ENCODE peak calls at places on chromosomes 6 and 20, in ten cellular contexts. D, Z, B, T, C, U, G, X, Q and H are unnamed samples.

GRCh38 chr6:12296255-12296573 is 6.1 kb downstream of the EDN1 start:
- DNase-seq in D (peak; percentile 44), Z (peak; percentile 95), B (peak; percentile 92), T (peak; percentile 75), C (peak; percentile 91), U (no peak), G (peak; percentile 69), X (no peak), Q (no peak), H (no peak)

GRCh38 chr6:168190646-168191443 is 111.8 kb upstream of the FRMD1 start:
- DNase-seq in D (peak; percentile 10), Z (no peak), B (peak; percentile 39), T (peak; percentile 34), C (no peak), U (no peak), G (no peak), X (peak; percentile 64), Q (no peak), H (no peak)

GRCh38 chr6:92479821-92480220 is 939.5 kb downstream of the EPHA7 start:
- DNase-seq in D (no peak), Z (no peak), B (no peak), T (no peak), C (no peak), U (no peak), G (no peak), X (no peak), Q (no peak), H (no peak)

GRCh38 chr6:78614961-78615360 is 252.4 kb upstream of the IRAK1BP1 start:
- DNase-seq in D (no peak), Z (no peak), B (no peak), T (no peak), C (no peak), U (no peak), G (no peak), X (no peak), Q (no peak), H (no peak)

GRCh38 chr6:37547564-37548061 is 47.9 kb upstream of the CCDC167 start:
- DNase-seq in D (no peak), Z (peak; percentile 53), B (no peak), T (peak; percentile 76), C (peak; percentile 66), U (no peak), G (no peak), X (no peak), Q (no peak), H (peak; percentile 82)

GRCh38 chr6:89585156-89585555 is 53.4 kb downstream of the LYRM2 start:
- DNase-seq in D (no peak), Z (peak; percentile 14), B (no peak), T (no peak), C (no peak), U (no peak), G (no peak), X (no peak), Q (no peak), H (no peak)

GRCh38 chr6:75272145-75272840 is 12.3 kb downstream of the TMEM30A start:
- DNase-seq in D (no peak), Z (peak; percentile 26), B (no peak), T (no peak), C (no peak), U (no peak), G (no peak), X (no peak), Q (no peak), H (no peak)

GRCh38 chr6:96923871-96924493 is 546 bp upstream of the KLHL32 start:
- DNase-seq in D (no peak), Z (peak; percentile 3), B (no peak), T (no peak), C (no peak), U (no peak), G (no peak), X (no peak), Q (no peak), H (no peak)

DNA sequence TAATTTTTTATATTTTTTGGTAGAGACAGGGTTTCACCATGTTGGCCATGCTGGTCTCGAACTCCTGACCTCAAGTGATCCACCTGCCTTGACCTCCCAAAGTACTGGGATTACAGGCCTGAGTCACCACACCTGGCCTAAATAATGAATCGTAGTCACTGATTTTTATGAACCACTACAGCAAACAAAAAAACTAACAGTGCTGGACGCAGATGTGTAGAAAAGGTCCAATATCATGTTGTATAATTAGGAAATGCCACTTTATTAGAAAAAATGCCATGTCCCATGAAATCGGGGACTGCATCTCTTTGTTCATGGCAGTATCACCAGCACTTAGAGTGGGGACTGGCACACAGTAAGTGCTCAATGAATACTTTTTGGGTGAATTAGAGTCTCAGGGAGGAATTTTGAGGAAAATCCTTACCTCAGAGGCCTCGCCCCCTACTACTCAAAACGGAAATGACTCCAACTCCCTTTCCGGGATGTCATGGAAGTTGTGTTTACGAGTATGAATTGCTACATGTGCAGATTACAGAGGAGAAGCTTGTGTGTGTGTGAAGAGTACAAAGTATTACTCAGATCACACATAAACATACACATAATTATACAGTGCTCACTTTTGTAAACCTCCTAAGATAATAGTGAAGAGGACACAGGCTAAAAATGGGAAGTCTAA is 43.6 kb upstream of the FAM50B start:
- DNase-seq in D (no peak), Z (peak; percentile 65), B (no peak), T (peak; percentile 24), C (peak; percentile 70), U (no peak), G (no peak), X (no peak), Q (no peak), H (no peak)
- H3K4me1 ChIP-seq in D (peaks cover 47% of the 10 kb centered on the region), Z (peaks cover 54% of the 10 kb centered on the region), B (peaks cover 90% of the 10 kb centered on the region), T (no peaks in the 10 kb centered on the region), C (peaks cover 47% of the 10 kb centered on the region), U (no peaks in the 10 kb centered on the region), G (peaks cover 10% of the 10 kb centered on the region), X (peaks cover 10% of the 10 kb centered on the region), Q (peaks cover 49% of the 10 kb centered on the region), H (peaks cover 18% of the 10 kb centered on the region)

GRCh38 chr20:50510706-50511401 is 671 bp downstream of the PTPN1 start:
- DNase-seq in D (no peak), Z (peak; percentile 41), B (peak; percentile 54), T (peak; percentile 67), C (peak; percentile 42), U (no peak), G (peak; percentile 38), X (peak; percentile 78), Q (peak; percentile 25), H (no peak)

GRCh38 chr20:50513169-50514034 is 3.2 kb downstream of the PTPN1 start:
- DNase-seq in D (no peak), Z (peak; percentile 87), B (no peak), T (no peak), C (peak; percentile 64), U (no peak), G (no peak), X (no peak), Q (no peak), H (no peak)

GRCh38 chr20:50514035-50514337 is 3.8 kb downstream of the PTPN1 start:
- DNase-seq in D (no peak), Z (no peak), B (no peak), T (no peak), C (no peak), U (no peak), G (no peak), X (no peak), Q (no peak), H (no peak)

GRCh38 chr20:50509923-50510705 is at the start of gene PTPN1:
- DNase-seq in D (peak; percentile 98), Z (peak; percentile 99), B (peak; percentile 99), T (peak; percentile 100), C (peak; percentile 100), U (peak; percentile 98), G (peak; percentile 99), X (peak; percentile 100), Q (peak; percentile 99), H (peak; percentile 99)

DNA sequence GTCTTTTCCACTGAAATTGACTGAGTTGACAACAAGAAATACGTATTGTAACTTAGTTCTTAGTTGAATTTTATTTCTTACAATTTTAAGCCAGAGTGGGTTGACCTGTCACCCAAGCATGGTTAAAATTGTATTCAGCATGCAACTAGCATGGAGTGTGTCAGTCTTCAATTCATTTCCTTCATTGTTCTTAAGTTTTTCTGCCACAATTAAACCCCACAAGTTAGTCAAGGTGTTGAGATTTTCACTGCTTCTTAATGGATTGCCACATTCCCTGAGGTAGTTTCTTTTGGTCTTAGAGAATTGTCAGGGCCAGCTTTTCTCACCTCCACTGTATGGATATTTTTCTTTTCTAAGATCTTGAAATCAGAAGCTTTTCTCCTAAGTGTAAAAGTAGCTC is 2.1 kb downstream of the PTPN1 start:
- DNase-seq in D (no peak), Z (no peak), B (no peak), T (no peak), C (no peak), U (no peak), G (no peak), X (no peak), Q (no peak), H (no peak)
- H3K4me1 ChIP-seq in D (peaks cover 26% of the 10 kb centered on the region), Z (peaks cover 52% of the 10 kb centered on the region), B (peaks cover 61% of the 10 kb centered on the region), T (peaks cover 7% of the 10 kb centered on the region), C (peaks cover 48% of the 10 kb centered on the region), U (peaks cover 63% of the 10 kb centered on the region), G (peaks cover 70% of the 10 kb centered on the region), X (peaks cover 37% of the 10 kb centered on the region), Q (peaks cover 79% of the 10 kb centered on the region), H (peaks cover 40% of the 10 kb centered on the region)

GRCh38 chr6:53066874-53067273 is 1.7 kb downstream of the FBXO9 start:
- DNase-seq in D (no peak), Z (no peak), B (no peak), T (no peak), C (no peak), U (no peak), G (no peak), X (no peak), Q (no peak), H (no peak)

GRCh38 chr6:53064726-53065265 is 408 bp upstream of the FBXO9 start:
- DNase-seq in D (peak; percentile 98), Z (peak; percentile 99), B (peak; percentile 95), T (peak; percentile 99), C (peak; percentile 98), U (peak; percentile 90), G (peak; percentile 98), X (peak; percentile 98), Q (peak; percentile 97), H (peak; percentile 86)

GRCh38 chr6:53067307-53067706 is 2.1 kb downstream of the FBXO9 start:
- DNase-seq in D (no peak), Z (peak; percentile 31), B (no peak), T (no peak), C (no peak), U (no peak), G (no peak), X (no peak), Q (no peak), H (no peak)

GRCh38 chr6:53066059-53066406 is 829 bp downstream of the FBXO9 start:
- DNase-seq in D (peak; percentile 23), Z (peak; percentile 80), B (peak; percentile 54), T (peak; percentile 62), C (peak; percentile 40), U (no peak), G (peak; percentile 52), X (peak; percentile 86), Q (peak; percentile 34), H (no peak)

GRCh38 chr6:53065266-53066058 is at the start of gene FBXO9:
- DNase-seq in D (peak; percentile 45), Z (peak; percentile 78), B (peak; percentile 64), T (peak; percentile 82), C (peak; percentile 54), U (peak; percentile 74), G (peak; percentile 70), X (peak; percentile 92), Q (peak; percentile 72), H (no peak)
- H3K4me1 ChIP-seq in D (peaks cover 16% of the 10 kb centered on the region), Z (peaks cover 24% of the 10 kb centered on the region), B (peaks cover 17% of the 10 kb centered on the region), T (peaks cover 3% of the 10 kb centered on the region), C (peaks cover 27% of the 10 kb centered on the region), U (peaks cover 32% of the 10 kb centered on the region), G (peaks cover 43% of the 10 kb centered on the region), X (peaks cover 7% of the 10 kb centered on the region), Q (peaks cover 60% of the 10 kb centered on the region), H (peaks cover 15% of the 10 kb centered on the region)

DNA sequence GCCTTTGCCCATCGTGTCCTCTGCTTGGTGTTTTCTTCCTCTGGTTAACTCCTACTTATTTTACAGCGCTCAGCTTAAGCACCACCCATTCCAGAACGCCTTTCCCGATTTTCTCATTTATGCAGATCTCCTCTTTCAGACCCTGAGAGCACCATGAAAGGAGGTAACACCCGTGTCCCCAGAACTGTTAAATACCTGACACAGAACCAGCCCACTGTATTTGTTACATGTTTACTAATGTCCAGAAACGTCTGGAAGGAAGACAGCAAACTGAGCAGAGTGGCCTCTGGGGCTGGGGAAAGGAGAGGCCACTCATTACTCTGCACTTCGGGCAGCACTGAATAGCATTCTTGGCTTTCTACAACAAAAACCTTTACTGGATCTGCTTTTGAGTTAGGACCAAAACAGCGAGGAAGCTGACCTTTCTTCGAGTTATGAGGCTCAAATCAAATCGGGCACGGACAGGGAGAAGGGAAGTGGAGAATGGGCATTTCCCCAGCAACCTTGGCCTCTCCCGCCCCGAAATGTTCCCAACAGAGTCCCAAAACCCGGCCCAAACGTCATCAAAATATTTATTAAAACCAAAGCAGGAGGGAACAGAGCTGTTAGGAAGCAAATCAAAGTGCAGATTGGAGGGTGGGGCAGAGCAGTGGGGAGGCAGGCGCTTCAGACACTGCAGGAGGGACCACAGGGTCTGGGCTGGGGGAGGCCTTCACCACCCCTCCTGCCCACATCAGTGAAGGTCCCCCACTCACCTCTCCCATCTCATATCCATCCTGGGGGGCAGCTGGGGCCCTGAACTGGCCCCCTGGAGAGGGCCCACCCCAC is 1.1 kb upstream of the NECAB3 start:
- DNase-seq in D (peak; percentile 78), Z (peak; percentile 50), B (no peak), T (no peak), C (no peak), U (no peak), G (no peak), X (peak; percentile 67), Q (no peak), H (no peak)
- H3K4me1 ChIP-seq in D (peaks cover 51% of the 10 kb centered on the region), Z (peaks cover 25% of the 10 kb centered on the region), B (peaks cover 27% of the 10 kb centered on the region), T (peaks cover 21% of the 10 kb centered on the region), C (peaks cover 21% of the 10 kb centered on the region), U (peaks cover 39% of the 10 kb centered on the region), G (peaks cover 35% of the 10 kb centered on the region), X (no peaks in the 10 kb centered on the region), Q (peaks cover 53% of the 10 kb centered on the region), H (peaks cover 2% of the 10 kb centered on the region)